ENCODE peak calls at places on chromosomes 1 and 21, in seven cellular contexts. P is fibroblast of the conjunctiva, I is NT2/D1, Z is nephron progenitor cell, L is HTR-8/SVneo, K is WTC11, D is H54. X is an unnamed sample.

GRCh38 chr21:38293765-38294164 is 37.0 kb downstream of the KCNJ15 start:
- DNase-seq in K (no peak), Z (no peak), L (no peak), D (no peak), I (no peak), P (no peak), X (no peak)

GRCh38 chr1:52190500-52191252 is 48.8 kb downstream of the ZFYVE9 start:
- DNase-seq in D (no peak), L (no peak), Z (no peak), P (no peak), K (no peak), I (peak; percentile 3), X (peak; percentile 16)

GRCh38 chr1:152034654-152035405 is 2.0 kb downstream of the S100A11 start:
- DNase-seq in P (peak; percentile 62), L (peak; percentile 62), I (peak; percentile 79), D (peak; percentile 53), K (peak; percentile 76), Z (peak; percentile 75), X (peak; percentile 56)

GRCh38 chr21:36589352-36589971 is 109.5 kb upstream of the SIM2 start:
- DNase-seq in D (peak; percentile 58), I (peak; percentile 22), Z (no peak), P (peak; percentile 14), L (no peak), K (peak; percentile 60), X (peak; percentile 71)

GRCh38 chr21:23952269-23952668 is 1655.0 kb downstream of the MRPL39 start:
- DNase-seq in D (no peak), Z (no peak), I (no peak), K (no peak), P (no peak), L (no peak), X (no peak)

GRCh38 chr1:51535006-51535592 is 16.0 kb upstream of the EPS15 start:
- DNase-seq in I (peak; percentile 39), K (peak; percentile 30), P (peak; percentile 60), L (peak; percentile 59), Z (peak; percentile 16), D (no peak), X (peak; percentile 44)

GRCh38 chr1:201025571-201026002 is 2.1 kb upstream of the KIF21B start:
- DNase-seq in K (peak; percentile 54), Z (peak; percentile 31), I (no peak), P (no peak), L (peak; percentile 79), D (peak; percentile 95), X (peak; percentile 95)

GRCh38 chr1:12031039-12031980 is 12.0 kb downstream of the MIIP start:
- DNase-seq in Z (peak; percentile 42), L (peak; percentile 41), P (peak; percentile 17), I (no peak), K (peak; percentile 72), D (no peak), X (peak; percentile 79)